ENCODE peak calls at places on chromosomes 12 and 14, in four cellular contexts. O is T-helper 17 cell, N is neural crest cell, W is T-helper 2 cell. M is an unnamed sample.

GRCh38 chr14:21723431-21724045 is 49.9 kb upstream of the OR4E1 start:
- DNase-seq in O (peak), N (peak), W (no peak), M (peak)

GRCh38 chr14:83260751-83261150 is 1727.1 kb upstream of the SEL1L start:
- DNase-seq in O (no peak), N (no peak), W (no peak), M (no peak)

GRCh38 chr14:86954623-86955022 is 1038.4 kb downstream of the GALC start:
- DNase-seq in O (no peak), N (no peak), W (no peak), M (no peak)

GRCh38 chr14:69291891-69292586 is 32.1 kb downstream of the GALNT16 start:
- DNase-seq in O (no peak), N (no peak), W (no peak), M (no peak)

GRCh38 chr12:50249464-50250229 is 33.7 kb downstream of the LIMA1 start:
- DNase-seq in O (no peak), N (no peak), W (no peak), M (no peak)

GRCh38 chr14:99143126-99143525 is 128.9 kb downstream of the BCL11B start:
- DNase-seq in O (no peak), N (no peak), W (no peak), M (no peak)

GRCh38 chr12:55675671-55676070 is 32.0 kb downstream of the ITGA7 start:
- DNase-seq in O (no peak), N (no peak), W (no peak), M (no peak)

GRCh38 chr12:124512667-124513296 is 54.6 kb downstream of the NCOR2 start:
- DNase-seq in O (no peak), N (peak), W (no peak), M (no peak)

GRCh38 chr12:6264402-6265037 is 46.0 kb upstream of the PLEKHG6 start:
- DNase-seq in O (no peak), N (no peak), W (no peak), M (no peak)

GRCh38 chr14:93156693-93157369 is 27.9 kb downstream of the MOAP1 start:
- DNase-seq in O (no peak), N (no peak), W (no peak), M (no peak)

GRCh38 chr14:85444685-85445084 is 85.3 kb upstream of the FLRT2 start:
- DNase-seq in O (no peak), N (no peak), W (no peak), M (no peak)

GRCh38 chr12:94834036-94834625 is 169.4 kb downstream of the NDUFA12 start:
- DNase-seq in O (no peak), N (no peak), W (no peak), M (no peak)

GRCh38 chr12:132690112-132690511 is 2.7 kb downstream of the PXMP2 start:
- DNase-seq in O (no peak), N (no peak), W (no peak), M (no peak)

GRCh38 chr12:12622418-12622817 is 10.7 kb downstream of the CREBL2 start:
- DNase-seq in O (no peak), N (no peak), W (no peak), M (peak)

GRCh38 chr12:107242189-107242588 is 148.8 kb upstream of the CRY1 start:
- DNase-seq in O (no peak), N (no peak), W (no peak), M (no peak)

GRCh38 chr14:78345346-78345745 is 175.2 kb downstream of the NRXN3 start:
- DNase-seq in O (no peak), N (no peak), W (no peak), M (no peak)

GRCh38 chr14:100680439-100681051 is 46.1 kb upstream of the DLK1 start:
- DNase-seq in O (no peak), N (no peak), W (no peak), M (no peak)

GRCh38 chr12:79818856-79819255 is 116.0 kb downstream of the PPP1R12A start:
- DNase-seq in O (no peak), N (no peak), W (no peak), M (no peak)

GRCh38 chr12:85874064-85874463 is at the start of gene NTS:
- DNase-seq in O (no peak), N (no peak), W (no peak), M (no peak)

GRCh38 chr12:38713294-38713693 is 192.1 kb downstream of the CPNE8 start:
- DNase-seq in O (no peak), N (no peak), W (no peak), M (no peak)

GRCh38 chr14:75549169-75549568 is 26.9 kb downstream of the BATF start:
- DNase-seq in O (no peak), N (no peak), W (no peak), M (no peak)

GRCh38 chr14:30295980-30296379 is 263.0 kb upstream of the G2E3 start:
- DNase-seq in O (no peak), N (no peak), W (no peak), M (no peak)

GRCh38 chr14:61260939-61261776 is 20.0 kb downstream of the TMEM30B start:
- DNase-seq in O (no peak), N (no peak), W (no peak), M (no peak)

GRCh38 chr12:9707864-9708808 is 24.8 kb downstream of the CLECL1 start:
- DNase-seq in O (peak), N (peak), W (peak), M (peak)

GRCh38 chr14:55180434-55180833 is 11.0 kb downstream of the DLGAP5 start:
- DNase-seq in O (no peak), N (no peak), W (no peak), M (no peak)

GRCh38 chr14:67610491-67610890 is 9.2 kb upstream of the ARG2 start:
- DNase-seq in O (no peak), N (no peak), W (no peak), M (no peak)

GRCh38 chr12:64389154-64389553 is 1.4 kb downstream of the C12orf56 start:
- DNase-seq in O (no peak), N (no peak), W (no peak), M (no peak)

GRCh38 chr14:64645220-64645891 is 58.9 kb upstream of the PLEKHG3 start:
- DNase-seq in O (no peak), N (no peak), W (no peak), M (no peak)

GRCh38 chr12:64083285-64084210 is 138.5 kb downstream of the KICS2 start:
- DNase-seq in O (no peak), N (no peak), W (no peak), M (no peak)

GRCh38 chr14:78970677-78971076 is 800.5 kb downstream of the NRXN3 start:
- DNase-seq in O (no peak), N (no peak), W (no peak), M (no peak)

GRCh38 chr12:43728117-43728516 is 30.5 kb downstream of the PUS7L start:
- DNase-seq in O (no peak), N (no peak), W (no peak), M (no peak)

GRCh38 chr14:99657645-99658155 is 12.8 kb downstream of the HHIPL1 start:
- DNase-seq in O (no peak), N (no peak), W (no peak), M (no peak)

GRCh38 chr12:85568395-85569103 is 267.7 kb downstream of the RASSF9 start:
- DNase-seq in O (no peak), N (no peak), W (no peak), M (no peak)

GRCh38 chr12:60197589-60197988 is 601.8 kb downstream of the SLC16A7 start:
- DNase-seq in O (no peak), N (no peak), W (no peak), M (no peak)

GRCh38 chr12:52243264-52243773 is 10.3 kb downstream of the KRT7 start:
- DNase-seq in O (no peak), N (no peak), W (no peak), M (no peak)

GRCh38 chr12:88227263-88227662 is 85.2 kb downstream of the TMTC3 start:
- DNase-seq in O (no peak), N (no peak), W (no peak), M (no peak)

GRCh38 chr12:26009593-26009992 is 51.1 kb downstream of the RASSF8 start:
- DNase-seq in O (no peak), N (no peak), W (no peak), M (no peak)